ENCODE peak calls at places on chromosomes 16 and 17, in seven cellular contexts. O is lower leg skin, H is endodermal cell, N is fibroblast of lung, Y is adrenal gland, Q is PC-3, S is DND-41. F is an unnamed sample.

GRCh38 chr17:79752175-79752574 is 21.4 kb downstream of the ENPP7 start:
- DNase-seq in O (no peak), H (no peak), N (no peak), Y (no peak), Q (peak; percentile 27), S (no peak), F (no peak)

GRCh38 chr17:40071720-40072480 is 9.1 kb downstream of the THRA start:
- DNase-seq in O (peak; percentile 85), H (peak; percentile 51), N (peak; percentile 62), Y (peak; percentile 97), Q (no peak), S (no peak), F (peak; percentile 65)

GRCh38 chr16:4882633-4883285 is 35.5 kb downstream of the UBN1 start:
- DNase-seq in O (no peak), H (no peak), N (peak; percentile 26), Y (peak; percentile 45), Q (peak; percentile 94), S (no peak), F (no peak)

GRCh38 chr16:75377971-75378386 is 55.3 kb downstream of the CFDP1 start:
- DNase-seq in O (peak; percentile 29), H (peak; percentile 49), N (peak; percentile 91), Y (no peak), Q (peak; percentile 74), S (no peak), F (no peak)

GRCh38 chr17:41530062-41531048 is 2.2 kb upstream of the KRT19 start:
- DNase-seq in O (no peak), H (peak; percentile 90), N (peak; percentile 81), Y (peak; percentile 78), Q (peak; percentile 94), S (no peak), F (peak; percentile 44)

GRCh38 chr17:77141846-77142449 is 1.2 kb downstream of the SEC14L1 start:
- DNase-seq in O (no peak), H (no peak), N (no peak), Y (no peak), Q (peak; percentile 86), S (no peak), F (no peak)

GRCh38 chr16:67858448-67858993 is 11.0 kb upstream of the CENPT start:
- DNase-seq in O (no peak), H (no peak), N (no peak), Y (no peak), Q (no peak), S (no peak), F (no peak)

GRCh38 chr16:47142469-47143328 is 1.0 kb downstream of the NETO2 start:
- DNase-seq in O (no peak), H (no peak), N (peak; percentile 60), Y (peak; percentile 46), Q (peak; percentile 18), S (no peak), F (no peak)

GRCh38 chr16:87628940-87629339 is 26.6 kb downstream of the JPH3 start:
- DNase-seq in O (no peak), H (no peak), N (no peak), Y (peak; percentile 97), Q (peak; percentile 69), S (no peak), F (no peak)

GRCh38 chr16:67865318-67865717 is 7.5 kb upstream of the EDC4 start:
- DNase-seq in O (no peak), H (peak; percentile 86), N (peak; percentile 43), Y (peak; percentile 60), Q (peak; percentile 45), S (peak; percentile 38), F (no peak)

GRCh38 chr16:22763655-22764054 is 50.3 kb upstream of the HS3ST2 start:
- DNase-seq in O (no peak), H (peak; percentile 63), N (no peak), Y (no peak), Q (no peak), S (no peak), F (no peak)

GRCh38 chr17:61179316-61179715 is 220.3 kb upstream of the TBX2 start:
- DNase-seq in O (no peak), H (no peak), N (no peak), Y (no peak), Q (no peak), S (no peak), F (no peak)

GRCh38 chr17:65670667-65671371 is 109.4 kb upstream of the AXIN2 start:
- DNase-seq in O (no peak), H (no peak), N (no peak), Y (no peak), Q (no peak), S (no peak), F (no peak)

GRCh38 chr16:22217890-22218730 is 12.0 kb downstream of the EEF2K start:
- DNase-seq in O (no peak), H (peak; percentile 65), N (no peak), Y (no peak), Q (no peak), S (no peak), F (no peak)

GRCh38 chr16:4852221-4852872 is 5.1 kb downstream of the UBN1 start:
- DNase-seq in O (no peak), H (no peak), N (peak; percentile 36), Y (peak; percentile 41), Q (peak; percentile 56), S (no peak), F (no peak)

GRCh38 chr17:41049110-41049509 is 2.0 kb upstream of the KRTAP2-1 start:
- DNase-seq in O (no peak), H (no peak), N (no peak), Y (no peak), Q (peak; percentile 80), S (no peak), F (no peak)

GRCh38 chr17:9021985-9022552 is 759 bp downstream of the NTN1 start:
- DNase-seq in O (no peak), H (peak; percentile 84), N (peak; percentile 15), Y (no peak), Q (no peak), S (no peak), F (no peak)

GRCh38 chr17:68318103-68318991 is 27.1 kb downstream of the ARSG start:
- DNase-seq in O (no peak), H (no peak), N (peak; percentile 18), Y (peak; percentile 85), Q (peak; percentile 96), S (no peak), F (no peak)

GRCh38 chr17:33390479-33391027 is 97.5 kb upstream of the ASIC2 start:
- DNase-seq in O (no peak), H (no peak), N (no peak), Y (peak; percentile 23), Q (no peak), S (no peak), F (no peak)

GRCh38 chr17:43734376-43734775 is 24.2 kb downstream of the SOST start:
- DNase-seq in O (no peak), H (no peak), N (peak; percentile 45), Y (peak; percentile 39), Q (no peak), S (no peak), F (no peak)

GRCh38 chr17:43733956-43734355 is 24.6 kb downstream of the SOST start:
- DNase-seq in O (no peak), H (no peak), N (no peak), Y (no peak), Q (no peak), S (no peak), F (no peak)

GRCh38 chr17:43736389-43736788 is 22.2 kb downstream of the SOST start:
- DNase-seq in O (no peak), H (no peak), N (no peak), Y (no peak), Q (no peak), S (no peak), F (no peak)

GRCh38 chr17:43737722-43738121 is 20.9 kb downstream of the SOST start:
- DNase-seq in O (no peak), H (no peak), N (no peak), Y (no peak), Q (no peak), S (no peak), F (no peak)

DNA sequence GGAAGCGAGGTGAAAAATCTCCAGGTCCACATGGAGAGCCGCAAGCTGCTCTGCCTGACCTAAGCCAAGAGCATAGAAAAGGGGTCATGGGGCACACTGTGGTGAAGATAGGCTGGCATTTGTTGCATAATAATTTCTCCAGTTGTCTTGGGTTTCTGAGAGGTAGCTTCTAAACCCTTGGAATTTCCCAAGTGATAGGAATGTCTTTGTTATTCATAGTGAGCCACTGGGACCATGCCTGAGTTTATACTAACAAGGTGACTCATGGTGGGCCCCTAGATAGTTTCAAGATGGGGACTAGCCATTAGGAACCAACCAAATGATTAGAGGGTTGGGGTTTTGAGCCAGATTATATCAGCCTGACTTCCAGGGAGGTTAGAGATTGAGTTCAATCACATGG is 25.6 kb downstream of the SOST start:
- DNase-seq in O (no peak), H (no peak), N (peak; percentile 12), Y (no peak), Q (peak; percentile 49), S (no peak), F (no peak)
- TF ChIP-seq CTCF in O (no peak), H (no peak), N (no peak), Y (no peak), Q (no peak), S (no peak), F (no peak)

DNA sequence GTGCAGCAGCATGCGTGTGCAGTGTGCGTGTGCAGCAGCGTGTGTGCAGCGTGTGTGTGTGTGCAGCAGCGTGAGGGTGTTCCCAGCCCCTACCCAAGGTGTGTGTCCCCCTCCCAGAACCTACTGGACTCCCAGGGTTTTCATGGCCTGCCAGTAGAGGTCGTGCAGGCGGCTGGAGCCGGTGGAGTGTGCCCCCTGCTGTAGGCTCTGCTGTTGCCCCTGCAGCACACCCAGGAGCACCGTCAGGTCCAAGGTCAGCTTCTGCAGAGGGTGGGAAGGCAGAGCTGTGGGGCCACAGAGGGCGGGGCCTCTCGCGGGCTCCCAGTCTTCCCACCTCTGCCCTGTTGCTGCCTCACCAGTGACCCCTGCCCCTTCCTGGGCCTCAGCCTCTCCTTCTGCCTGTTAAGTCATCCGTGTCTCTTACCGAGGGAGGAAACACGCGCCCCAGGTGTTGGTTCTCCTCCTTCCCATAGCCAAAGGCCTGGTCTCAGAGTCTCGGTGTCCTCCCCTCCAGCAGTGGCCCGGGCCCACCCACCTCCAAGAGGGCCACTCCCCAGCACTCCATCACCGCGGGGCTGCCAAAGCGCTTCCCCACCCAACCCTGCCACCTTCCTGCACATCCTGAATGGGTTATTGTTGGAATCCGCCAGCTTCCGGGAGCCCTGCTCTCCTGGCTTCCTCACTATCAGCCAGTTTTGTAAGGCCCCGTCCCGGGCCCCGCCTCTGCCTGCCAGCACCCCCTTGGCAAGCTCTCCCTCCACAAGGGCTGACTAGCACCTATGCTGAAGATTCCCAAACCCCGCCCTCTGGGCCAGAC is 14.8 kb downstream of the MYBBP1A start:
- DNase-seq in O (no peak), H (peak; percentile 84), N (no peak), Y (peak; percentile 60), Q (no peak), S (no peak), F (no peak)
- TF ChIP-seq CTCF in O (no peak), H (peak; percentile 65), N (no peak), Y (peak; percentile 3), Q (peak; percentile 26), S (peak; percentile 22), F (no peak)

GRCh38 chr16:3174618-3175148 is 13.3 kb upstream of the OR1F1 start:
- DNase-seq in O (no peak), H (peak; percentile 75), N (no peak), Y (no peak), Q (no peak), S (no peak), F (no peak)
- TF ChIP-seq CTCF in O (no peak), H (peak; percentile 4), N (no peak), Y (no peak), Q (no peak), S (no peak), F (no peak)

GRCh38 chr16:85728879-85729278 is 22.0 kb downstream of the C16orf74 start:
- DNase-seq in O (no peak), H (peak; percentile 81), N (no peak), Y (no peak), Q (no peak), S (no peak), F (no peak)
- TF ChIP-seq CTCF in O (no peak), H (peak; percentile 73), N (no peak), Y (no peak), Q (peak; percentile 48), S (peak; percentile 37), F (no peak)

F was measured in omental fat pad.